ENCODE peak calls at places on chromosomes 2 and 18, in eight cellular contexts. J, E, U, M, X, C, Z and W are unnamed samples.

GRCh38 chr18:28040720-28041119 is 136.2 kb downstream of the CDH2 start:
- DNase-seq in J (no peak), X (no peak), Z (no peak), M (no peak), U (no peak), C (no peak), E (no peak), W (no peak)

GRCh38 chr18:1708006-1708405 is 803.3 kb downstream of the ADCYAP1 start:
- DNase-seq in Z (no peak), C (no peak), M (no peak), X (no peak), J (no peak), E (no peak), U (no peak), W (no peak)

GRCh38 chr18:58860747-58861224 is 3.9 kb upstream of the ZNF532 start:
- DNase-seq in J (peak), U (no peak), M (no peak), Z (no peak), E (no peak), C (no peak), X (peak), W (no peak)

GRCh38 chr2:223306371-223306770 is 254.4 kb downstream of the KCNE4 start:
- DNase-seq in C (no peak), Z (no peak), X (peak), J (peak), E (no peak), U (no peak), M (no peak), W (no peak)

GRCh38 chr18:36066731-36067117 is 635 bp downstream of the RPRD1A start:
- DNase-seq in M (no peak), U (no peak), Z (peak), X (peak), E (no peak), J (peak), C (no peak), W (no peak)

GRCh38 chr2:168715849-168716248 is 86.6 kb upstream of the NOSTRIN start:
- DNase-seq in J (no peak), E (no peak), C (no peak), M (no peak), Z (no peak), U (no peak), X (no peak), W (no peak)

GRCh38 chr2:217751952-217752351 is 250.8 kb downstream of the TNS1 start:
- DNase-seq in U (no peak), E (no peak), Z (no peak), C (no peak), X (no peak), J (no peak), M (no peak), W (no peak)

GRCh38 chr2:190497428-190497827 is 37.1 kb downstream of the NEMP2 start:
- DNase-seq in E (no peak), U (no peak), Z (no peak), X (no peak), M (no peak), J (no peak), C (no peak), W (peak)

GRCh38 chr2:206477296-206477695 is 34.0 kb downstream of the ADAM23 start:
- DNase-seq in E (no peak), U (no peak), J (peak), M (no peak), Z (no peak), C (no peak), X (peak), W (peak)

GRCh38 chr2:28310107-28310506 is 82.6 kb upstream of the FOSL2 start:
- DNase-seq in J (no peak), E (no peak), U (no peak), X (no peak), Z (no peak), C (no peak), M (no peak), W (no peak)

GRCh38 chr18:63681449-63682381 is 20.0 kb upstream of the SERPINB3 start:
- DNase-seq in Z (no peak), M (no peak), X (no peak), U (no peak), E (no peak), J (no peak), C (no peak), W (no peak)

GRCh38 chr2:181243319-181243718 is 213.9 kb upstream of the ITGA4 start:
- DNase-seq in E (no peak), U (no peak), X (no peak), Z (no peak), M (no peak), J (no peak), C (no peak), W (no peak)

GRCh38 chr2:119823734-119824334 is 64.1 kb downstream of the PTPN4 start:
- DNase-seq in M (no peak), J (peak), C (no peak), X (peak), E (peak), Z (peak), U (no peak), W (peak)

GRCh38 chr18:78006006-78006802 is 756.6 kb downstream of the GALR1 start:
- DNase-seq in E (no peak), C (no peak), U (no peak), M (no peak), Z (no peak), J (no peak), X (no peak), W (no peak)

GRCh38 chr18:48868468-48869466 is 82.0 kb downstream of the SMAD7 start:
- DNase-seq in C (no peak), E (no peak), J (no peak), M (no peak), U (no peak), X (peak), Z (no peak), W (no peak)

GRCh38 chr18:906416-907170 is 1.9 kb downstream of the ADCYAP1 start:
- DNase-seq in Z (no peak), U (no peak), X (peak), M (no peak), C (no peak), E (no peak), J (peak), W (no peak)

GRCh38 chr2:5497874-5498273 is 194.3 kb upstream of the SOX11 start:
- DNase-seq in E (no peak), J (no peak), U (no peak), X (no peak), M (no peak), Z (no peak), C (no peak), W (no peak)

GRCh38 chr2:105143094-105143466 is 98.5 kb upstream of the GPR45 start:
- DNase-seq in J (no peak), U (no peak), X (no peak), Z (no peak), C (no peak), E (no peak), M (no peak), W (no peak)

GRCh38 chr2:33525666-33526065 is 49.2 kb downstream of the RASGRP3 start:
- DNase-seq in Z (no peak), M (no peak), C (no peak), J (no peak), E (no peak), U (no peak), X (no peak), W (no peak)

GRCh38 chr2:10331702-10332401 is 29.1 kb downstream of the HPCAL1 start:
- DNase-seq in E (no peak), C (no peak), U (no peak), Z (no peak), M (no peak), J (no peak), X (no peak), W (no peak)

GRCh38 chr18:12092398-12093229 is 1.0 kb upstream of the ANKRD62 start:
- DNase-seq in C (no peak), X (no peak), E (peak), J (no peak), U (no peak), Z (peak), M (no peak), W (no peak)

GRCh38 chr2:221372156-221372870 is 199.8 kb downstream of the EPHA4 start:
- DNase-seq in E (no peak), X (no peak), M (no peak), U (no peak), J (no peak), C (no peak), Z (no peak), W (no peak)

GRCh38 chr2:8679827-8680731 is 1.8 kb upstream of the ID2 start:
- DNase-seq in E (no peak), J (peak), Z (peak), M (peak), X (peak), C (peak), U (peak), W (peak)

GRCh38 chr2:62856228-62857040 is 150.9 kb downstream of the EHBP1 start:
- DNase-seq in X (no peak), M (no peak), U (no peak), C (no peak), E (no peak), J (no peak), Z (no peak), W (no peak)

GRCh38 chr2:188278388-188279092 is 13.1 kb upstream of the GULP1 start:
- DNase-seq in U (peak), E (no peak), C (no peak), X (peak), M (no peak), J (no peak), Z (no peak), W (no peak)
- H3K4me3 ChIP-seq in U (no peak), E (no peak), C (no peak), X (peak), M (no peak), J (no peak), Z (no peak), W (no peak)

GRCh38 chr2:6665093-6665721 is 200.5 kb downstream of the CMPK2 start:
- DNase-seq in M (no peak), Z (no peak), X (no peak), C (no peak), U (no peak), J (no peak), E (no peak), W (no peak)
- TF ChIP-seq CTCF in M (no peak), Z (no peak), X (no peak), C (no peak), U (no peak), J (no peak), E (no peak), W (no peak)

GRCh38 chr2:47521666-47522285 is 118.8 kb downstream of the MSH2 start:
- DNase-seq in M (no peak), Z (no peak), C (no peak), U (no peak), X (no peak), E (no peak), J (no peak), W (no peak)
- H3K4me3 ChIP-seq in M (no peak), Z (peak), C (peak), U (peak), X (peak), E (no peak), J (peak), W (no peak)

DNA sequence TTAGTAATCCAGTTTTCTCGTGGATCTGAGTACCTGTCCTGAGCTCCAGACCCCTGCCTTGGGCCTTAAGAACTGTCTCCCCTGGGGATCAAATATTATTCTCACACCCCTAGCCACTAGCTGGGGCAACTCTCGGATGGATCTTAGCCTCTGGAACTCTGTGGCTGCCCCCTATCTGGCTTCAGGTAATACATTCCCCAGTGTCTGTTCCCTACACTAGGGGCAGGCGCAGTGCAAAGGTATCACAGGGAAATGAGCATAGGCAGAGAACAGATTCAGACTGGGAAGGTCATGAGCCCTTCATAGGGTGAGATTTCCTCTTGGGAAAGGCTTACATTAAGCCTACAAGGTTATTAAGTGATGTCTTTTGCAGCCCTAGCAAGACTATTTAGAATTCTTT is 11.2 kb upstream of the SIX2 start:
- DNase-seq in J (no peak), E (no peak), Z (no peak), X (no peak), U (no peak), M (no peak), C (no peak), W (no peak)
- TF ChIP-seq CTCF in J (no peak), E (no peak), Z (no peak), X (no peak), U (no peak), M (no peak), C (no peak), W (no peak)